ENCODE peak calls at places on chromosomes 2 and 18, in nine cellular contexts. G is AG04450, N is lung, H is IMR-90, V is foreskin keratinocyte, T is GM06990, A is ovary, W is heart left ventricle, L is prostate gland. J is an unnamed sample.

GRCh38 chr18:55627007-55627406 is 39.0 kb upstream of the TCF4 start:
- DNase-seq in G (no peak), N (no peak), H (peak), V (no peak), T (no peak), A (no peak), W (no peak), L (no peak), J (no peak)

GRCh38 chr18:58044370-58045264 is 591 bp downstream of the NEDD4L start:
- DNase-seq in G (no peak), N (peak), H (peak), V (peak), T (peak), A (peak), W (peak), L (peak), J (no peak)

GRCh38 chr18:25038261-25038660 is 313.7 kb downstream of the ZNF521 start:
- DNase-seq in G (no peak), N (no peak), H (no peak), V (no peak), T (no peak), A (no peak), W (no peak), L (no peak), J (no peak)

GRCh38 chr2:120240901-120241429 is 11.7 kb upstream of the RALB start:
- DNase-seq in G (no peak), N (no peak), H (no peak), V (no peak), T (no peak), A (no peak), W (no peak), L (no peak), J (no peak)

GRCh38 chr2:228728961-228729360 is 542.1 kb downstream of the PID1 start:
- DNase-seq in G (no peak), N (no peak), H (no peak), V (peak), T (no peak), A (no peak), W (no peak), L (no peak), J (no peak)

GRCh38 chr2:148524519-148524919 is 120.0 kb upstream of the EPC2 start:
- DNase-seq in G (no peak), N (no peak), H (no peak), V (no peak), T (no peak), A (no peak), W (no peak), L (no peak), J (peak)

GRCh38 chr2:235105821-235106359 is 154.1 kb downstream of the SH3BP4 start:
- DNase-seq in G (no peak), N (no peak), H (no peak), V (no peak), T (no peak), A (no peak), W (no peak), L (no peak), J (peak)

GRCh38 chr2:62467100-62467474 is 38.9 kb downstream of the TMEM17 start:
- DNase-seq in G (no peak), N (no peak), H (no peak), V (no peak), T (no peak), A (no peak), W (no peak), L (no peak), J (no peak)

GRCh38 chr18:37516361-37516853 is 49.2 kb downstream of the CELF4 start:
- DNase-seq in G (no peak), N (no peak), H (no peak), V (no peak), T (no peak), A (no peak), W (no peak), L (no peak), J (no peak)

GRCh38 chr2:48016620-48017019 is 110.3 kb upstream of the FBXO11 start:
- DNase-seq in G (no peak), N (no peak), H (no peak), V (no peak), T (no peak), A (no peak), W (no peak), L (no peak), J (no peak)

GRCh38 chr2:186848873-186849578 is at the start of gene ZSWIM2:
- DNase-seq in G (peak), N (peak), H (peak), V (peak), T (peak), A (peak), W (peak), L (peak), J (peak)

GRCh38 chr2:240397542-240397916 is 37.9 kb upstream of the GPC1 start:
- DNase-seq in G (no peak), N (no peak), H (no peak), V (no peak), T (no peak), A (peak), W (no peak), L (no peak), J (peak)

GRCh38 chr2:191521608-191522208 is 156.2 kb upstream of the NABP1 start:
- DNase-seq in G (no peak), N (no peak), H (peak), V (peak), T (no peak), A (no peak), W (no peak), L (no peak), J (no peak)

GRCh38 chr18:75213610-75214009 is 3.0 kb downstream of the TSHZ1 start:
- DNase-seq in G (no peak), N (no peak), H (peak), V (peak), T (no peak), A (no peak), W (no peak), L (no peak), J (no peak)

GRCh38 chr2:26396734-26397298 is 4.9 kb upstream of the DRC1 start:
- DNase-seq in G (no peak), N (no peak), H (no peak), V (no peak), T (no peak), A (no peak), W (no peak), L (no peak), J (no peak)

GRCh38 chr2:40386177-40386576 is 65.7 kb downstream of the SLC8A1 start:
- DNase-seq in G (no peak), N (no peak), H (no peak), V (no peak), T (no peak), A (no peak), W (no peak), L (no peak), J (no peak)

GRCh38 chr2:187542123-187542522 is 12.1 kb downstream of the TFPI start:
- DNase-seq in G (no peak), N (no peak), H (no peak), V (no peak), T (no peak), A (no peak), W (no peak), L (no peak), J (no peak)

GRCh38 chr2:174931724-174932123 is 73.5 kb downstream of the CHN1 start:
- DNase-seq in G (peak), N (no peak), H (peak), V (peak), T (no peak), A (no peak), W (no peak), L (no peak), J (no peak)

GRCh38 chr2:38377501-38378258 is 607 bp upstream of the ATL2 start:
- DNase-seq in G (peak), N (peak), H (peak), V (no peak), T (no peak), A (no peak), W (no peak), L (no peak), J (no peak)

GRCh38 chr2:133266926-133267590 is 301.2 kb downstream of the NCKAP5 start:
- DNase-seq in G (no peak), N (no peak), H (no peak), V (peak), T (no peak), A (no peak), W (no peak), L (no peak), J (no peak)

GRCh38 chr2:220309215-220309614 is 681.8 kb downstream of the SLC4A3 start:
- DNase-seq in G (no peak), N (no peak), H (no peak), V (no peak), T (no peak), A (no peak), W (no peak), L (no peak), J (no peak)

GRCh38 chr18:54828290-54828871 is at the start of gene RAB27B:
- DNase-seq in G (peak), N (peak), H (peak), V (peak), T (peak), A (peak), W (peak), L (peak), J (peak)

GRCh38 chr2:239357954-239358754 is 42.7 kb downstream of the HDAC4 start:
- DNase-seq in G (no peak), N (no peak), H (peak), V (no peak), T (no peak), A (no peak), W (no peak), L (no peak), J (no peak)

GRCh38 chr2:10142640-10142965 is 20.1 kb downstream of the RRM2 start:
- DNase-seq in G (no peak), N (no peak), H (no peak), V (no peak), T (no peak), A (no peak), W (no peak), L (no peak), J (no peak)
- TF ChIP-seq CTCF in G (no peak), N (no peak), H (no peak), V (no peak), T (no peak), A (no peak), W (no peak), L (no peak), J (no peak)

GRCh38 chr2:121338281-121338680 is 53.3 kb upstream of the TFCP2L1 start:
- DNase-seq in G (no peak), N (no peak), H (no peak), V (no peak), T (no peak), A (no peak), W (no peak), L (no peak), J (no peak)
- TF ChIP-seq CTCF in G (no peak), N (no peak), H (no peak), V (no peak), T (no peak), A (no peak), W (no peak), L (no peak), J (no peak)

DNA sequence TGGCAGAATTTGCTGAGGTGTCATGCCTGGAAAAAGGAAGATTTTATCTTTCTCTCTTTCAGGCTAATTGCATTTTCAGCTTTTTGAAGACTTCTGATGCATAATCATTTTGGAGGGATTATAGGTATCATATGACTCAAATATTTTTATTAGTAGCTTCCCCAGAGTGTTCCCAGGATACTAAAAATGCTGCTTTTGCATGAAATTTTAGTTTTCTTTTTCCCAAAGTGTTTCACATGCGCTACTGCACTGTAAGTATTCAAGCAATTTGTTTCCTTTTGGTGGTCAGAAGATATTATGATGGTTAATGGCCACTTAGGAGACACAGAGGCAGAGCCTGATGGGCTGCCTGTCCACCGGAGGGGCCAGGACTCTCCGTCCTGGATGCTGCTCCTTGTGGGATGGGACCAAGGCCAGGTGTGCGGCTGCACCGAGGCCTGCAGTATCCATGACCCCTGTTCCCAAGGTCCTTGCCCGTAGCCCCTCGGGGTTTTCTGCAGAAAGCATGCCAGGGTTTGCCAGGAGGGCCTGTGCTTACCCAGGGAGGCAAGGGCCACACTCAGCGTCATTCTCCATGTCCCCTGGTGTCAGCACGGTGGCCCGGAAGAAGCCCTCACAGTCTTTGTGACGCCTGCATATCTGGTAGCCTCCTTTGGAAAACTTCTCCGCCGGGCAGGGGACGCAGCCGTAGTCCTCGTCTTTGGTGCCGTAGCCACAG is 60.2 kb downstream of the EDAR start:
- DNase-seq in G (no peak), N (no peak), H (no peak), V (no peak), T (no peak), A (no peak), W (no peak), L (no peak), J (no peak)
- TF ChIP-seq CTCF in G (no peak), N (no peak), H (no peak), V (no peak), T (no peak), A (no peak), W (no peak), L (no peak), J (no peak)

DNA sequence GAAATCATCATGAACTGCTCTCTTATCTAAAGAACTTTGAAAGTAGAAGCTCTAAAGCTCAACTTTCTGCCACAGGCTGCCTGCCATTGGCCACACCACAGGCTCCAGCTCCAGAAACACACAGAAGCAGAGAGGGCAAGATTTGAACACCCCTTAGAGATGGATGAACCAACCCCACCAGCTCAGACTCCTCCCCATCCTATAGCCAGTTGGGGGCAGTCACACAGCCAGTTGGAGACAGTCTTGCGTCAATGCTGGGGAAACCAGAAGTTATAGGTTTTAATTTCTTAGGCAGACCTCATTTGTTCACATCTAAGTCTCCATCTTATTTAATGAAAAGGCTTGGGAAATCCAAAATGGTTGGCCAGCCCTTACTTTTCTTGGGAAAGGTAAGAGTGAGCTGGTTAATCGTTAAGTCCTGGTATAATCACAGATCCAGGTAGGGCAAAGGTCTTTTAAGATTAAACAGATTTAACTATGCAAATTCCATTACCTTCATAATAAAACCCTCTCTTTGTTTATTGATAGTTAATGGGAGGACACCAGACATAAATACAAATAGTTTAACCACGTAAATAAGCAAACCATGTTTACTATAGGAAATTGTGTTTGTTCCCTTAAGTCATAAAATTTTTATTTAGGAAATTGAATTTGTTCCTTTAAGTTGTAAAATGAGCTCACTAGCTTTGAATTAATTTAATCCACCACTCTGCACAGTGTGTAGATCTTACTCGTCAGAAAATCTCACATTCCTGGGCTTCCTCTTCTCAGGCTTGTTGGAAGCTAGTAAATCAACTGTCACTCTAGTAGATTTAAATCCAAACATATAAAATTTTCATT is 28.0 kb downstream of the MRO start:
- DNase-seq in G (no peak), N (no peak), H (no peak), V (peak), T (no peak), A (no peak), W (no peak), L (no peak), J (no peak)
- TF ChIP-seq CTCF in G (no peak), N (no peak), H (no peak), V (no peak), T (no peak), A (no peak), W (no peak), L (no peak), J (no peak)

GRCh38 chr2:10303634-10304378 is 1.1 kb downstream of the HPCAL1 start:
- DNase-seq in G (no peak), N (peak), H (peak), V (peak), T (peak), A (peak), W (peak), L (no peak), J (no peak)
- TF ChIP-seq CTCF in G (peak), N (no peak), H (peak), V (peak), T (no peak), A (no peak), W (peak), L (peak), J (peak)

DNA sequence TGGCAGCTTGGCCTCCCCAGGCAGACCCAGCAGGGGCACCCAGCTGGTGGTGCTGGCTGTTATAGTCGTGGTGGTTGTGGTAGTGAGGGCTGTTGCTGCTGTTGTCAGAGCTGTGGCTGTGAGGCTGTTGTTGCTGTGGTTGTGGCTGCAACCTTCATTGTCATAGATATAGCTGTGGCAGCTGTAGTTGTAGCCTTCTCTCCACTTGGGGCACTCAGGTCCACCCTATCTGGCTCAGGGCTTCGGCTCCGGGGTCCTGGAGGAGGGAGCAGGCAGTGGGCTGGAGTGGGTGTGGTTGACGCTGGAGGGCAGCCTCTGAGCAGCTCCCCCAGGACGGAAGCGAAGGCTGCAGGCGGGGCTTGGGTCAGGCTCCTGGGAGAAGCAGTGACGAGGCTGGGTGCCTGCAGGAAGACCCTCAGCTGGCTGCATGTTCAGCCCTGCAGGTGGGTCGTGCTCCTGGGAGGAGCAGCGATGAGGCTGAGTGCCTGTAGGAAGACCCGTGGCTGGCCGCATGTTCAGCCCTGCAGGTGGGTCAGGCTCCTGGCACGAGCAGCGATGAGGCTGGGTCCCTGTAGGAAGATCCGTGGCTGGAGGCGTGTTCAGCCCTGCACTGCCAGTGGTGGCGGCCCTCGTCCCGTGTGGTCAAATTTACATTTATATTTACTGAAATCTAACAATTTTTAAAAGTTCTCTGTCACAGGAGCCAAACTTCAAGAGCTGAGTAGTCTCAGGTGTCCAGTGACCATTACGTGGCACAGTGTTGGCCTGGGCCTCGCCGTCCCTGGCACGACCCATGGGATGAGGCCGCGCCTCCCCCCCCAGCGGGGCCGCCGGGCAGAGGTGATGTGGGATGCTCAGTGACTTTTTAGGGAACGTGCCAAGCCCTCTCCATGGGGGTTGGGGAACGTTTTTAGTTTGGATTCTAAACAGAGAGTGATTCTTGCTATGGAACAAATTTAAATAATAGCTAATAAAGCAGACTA is 79.2 kb upstream of the PXDN start:
- DNase-seq in G (no peak), N (no peak), H (no peak), V (no peak), T (no peak), A (no peak), W (no peak), L (no peak), J (no peak)
- TF ChIP-seq CTCF in G (no peak), N (no peak), H (no peak), V (no peak), T (no peak), A (no peak), W (no peak), L (no peak), J (no peak)

GRCh38 chr2:79428745-79429144 is 84.1 kb upstream of the CTNNA2 start:
- DNase-seq in G (no peak), N (no peak), H (no peak), V (no peak), T (no peak), A (no peak), W (no peak), L (no peak), J (no peak)
- TF ChIP-seq CTCF in G (no peak), N (no peak), H (no peak), V (no peak), T (no peak), A (no peak), W (no peak), L (no peak), J (no peak)

GRCh38 chr18:29191263-29191662 is 1014.3 kb upstream of the CDH2 start:
- DNase-seq in G (peak), N (no peak), H (peak), V (peak), T (no peak), A (no peak), W (no peak), L (no peak), J (no peak)
- TF ChIP-seq CTCF in G (peak), N (no peak), H (peak), V (peak), T (no peak), A (no peak), W (no peak), L (no peak), J (peak)

GRCh38 chr2:99085400-99085799 is 56.1 kb upstream of the C2orf15 start:
- DNase-seq in G (no peak), N (no peak), H (no peak), V (no peak), T (no peak), A (no peak), W (no peak), L (no peak), J (no peak)
- TF ChIP-seq CTCF in G (peak), N (no peak), H (peak), V (peak), T (peak), A (no peak), W (peak), L (no peak), J (peak)

GRCh38 chr2:146678516-146678915 is 1166.3 kb upstream of the ACVR2A start:
- DNase-seq in G (no peak), N (no peak), H (no peak), V (no peak), T (no peak), A (no peak), W (no peak), L (no peak), J (no peak)

GRCh38 chr2:146677280-146677679 is 1167.5 kb upstream of the ACVR2A start:
- DNase-seq in G (no peak), N (no peak), H (peak), V (peak), T (no peak), A (no peak), W (no peak), L (no peak), J (no peak)
- TF ChIP-seq CTCF in G (peak), N (no peak), H (peak), V (peak), T (peak), A (no peak), W (no peak), L (no peak), J (no peak)